ENCODE peak calls at places on chromosomes 1 and 21, in seven cellular contexts. C is GM06990, R is transverse colon, S is lower leg skin, K is cardiac fibroblast, P is HFF-Myc, I is foreskin fibroblast. U is an unnamed sample.

GRCh38 chr1:167052389-167052788 is 37.8 kb downstream of the GPA33 start:
- DNase-seq in I (peak), R (no peak), P (no peak), C (no peak), K (no peak), S (no peak), U (no peak)

GRCh38 chr1:44592208-44593145 is 81.8 kb downstream of the TMEM53 start:
- DNase-seq in C (no peak), P (no peak), S (no peak), K (no peak), I (no peak), R (no peak), U (no peak)

GRCh38 chr1:41045740-41046139 is 24.2 kb upstream of the SLFNL1 start:
- DNase-seq in R (peak), I (peak), C (no peak), S (peak), P (no peak), K (peak), U (no peak)

GRCh38 chr1:86942743-86943142 is 28.3 kb downstream of the HS2ST1 start:
- DNase-seq in C (no peak), P (no peak), R (no peak), K (no peak), I (no peak), S (no peak), U (no peak)

GRCh38 chr1:240816472-240816871 is 204.5 kb upstream of the GREM2 start:
- DNase-seq in R (no peak), S (no peak), K (no peak), C (no peak), P (no peak), I (no peak), U (no peak)

GRCh38 chr21:33644383-33645074 is 2.2 kb downstream of the ITSN1 start:
- DNase-seq in P (no peak), C (no peak), I (peak), R (no peak), K (peak), S (no peak), U (no peak)

GRCh38 chr1:223712856-223713494 is 636 bp downstream of the CAPN2 start:
- DNase-seq in I (peak), S (no peak), P (no peak), C (no peak), K (no peak), R (peak), U (no peak)

GRCh38 chr1:8020032-8020431 is 6.1 kb downstream of the ERRFI1 start:
- DNase-seq in C (no peak), P (no peak), S (no peak), K (peak), R (no peak), I (peak), U (no peak)

GRCh38 chr1:54502342-54502741 is 45.7 kb upstream of the ACOT11 start:
- DNase-seq in S (no peak), K (no peak), R (no peak), P (no peak), C (no peak), I (no peak), U (no peak)

GRCh38 chr1:25701030-25701785 is 84.6 kb downstream of the MAN1C1 start:
- DNase-seq in C (no peak), S (no peak), R (no peak), P (no peak), I (no peak), K (no peak), U (no peak)

GRCh38 chr1:234018816-234019215 is 114.3 kb downstream of the SLC35F3 start:
- DNase-seq in R (no peak), C (no peak), S (no peak), K (no peak), I (no peak), P (no peak), U (no peak)

GRCh38 chr1:26234644-26235384 is 814 bp downstream of the CEP85 start:
- DNase-seq in S (no peak), K (peak), I (peak), C (no peak), R (peak), P (no peak), U (no peak)

GRCh38 chr1:18315449-18315848 is 165.3 kb upstream of the KLHDC7A start:
- DNase-seq in P (no peak), I (no peak), K (no peak), S (no peak), C (no peak), R (no peak), U (no peak)

GRCh38 chr1:79059361-79059760 is 52.8 kb upstream of the ADGRL4 start:
- DNase-seq in R (no peak), C (no peak), P (no peak), K (peak), S (no peak), I (peak), U (no peak)

GRCh38 chr1:6157528-6158174 is 22.5 kb downstream of the CHD5 start:
- DNase-seq in I (peak), R (peak), P (no peak), K (peak), C (no peak), S (peak), U (peak)

GRCh38 chr1:78176448-78176847 is 130.7 kb downstream of the GIPC2 start:
- DNase-seq in C (no peak), P (peak), K (peak), S (peak), I (peak), R (peak), U (peak)

GRCh38 chr1:16120940-16121410 is 34.9 kb downstream of the EPHA2 start:
- DNase-seq in C (no peak), I (no peak), P (no peak), R (no peak), K (no peak), S (no peak), U (no peak)

GRCh38 chr1:153774036-153774435 is 1.2 kb upstream of the SLC27A3 start:
- DNase-seq in P (no peak), K (no peak), C (no peak), S (no peak), I (no peak), R (no peak), U (no peak)

GRCh38 chr1:109636201-109636952 is 16.7 kb downstream of the AMPD2 start:
- DNase-seq in I (peak), R (peak), S (peak), P (no peak), K (peak), C (no peak), U (no peak)

GRCh38 chr1:2204384-2205190 is 10.0 kb upstream of the FAAP20 start:
- DNase-seq in P (no peak), R (peak), I (peak), K (peak), S (peak), C (peak), U (no peak)

GRCh38 chr1:35377553-35377952 is 109.0 kb downstream of the ZMYM4 start:
- DNase-seq in K (peak), R (no peak), C (no peak), S (no peak), I (peak), P (no peak), U (no peak)

GRCh38 chr1:224623743-224624333 is 7.7 kb downstream of the CNIH3 start:
- DNase-seq in P (peak), R (peak), I (peak), C (no peak), S (no peak), K (peak), U (no peak)

GRCh38 chr1:74505889-74506288 is 6.5 kb downstream of the LRRC53 start:
- DNase-seq in S (no peak), K (no peak), R (no peak), C (no peak), I (no peak), P (no peak), U (no peak)

GRCh38 chr1:54342306-54342705 is 63.9 kb downstream of the SSBP3 start:
- DNase-seq in C (no peak), K (no peak), I (no peak), P (no peak), R (peak), S (no peak), U (no peak)

GRCh38 chr1:206457408-206457807 is 12.9 kb upstream of the IKBKE start:
- DNase-seq in C (no peak), I (no peak), P (no peak), S (no peak), K (no peak), R (no peak), U (no peak)

GRCh38 chr21:45624356-45624854 is 19.1 kb upstream of the PCBP3 start:
- DNase-seq in P (no peak), K (no peak), I (no peak), C (no peak), S (no peak), R (no peak), U (no peak)

GRCh38 chr1:116288201-116288598 is 84.8 kb upstream of the ATP1A1 start:
- DNase-seq in C (peak), K (no peak), S (no peak), P (no peak), R (no peak), I (no peak), U (no peak)

GRCh38 chr1:199687321-199687720 is 340.2 kb upstream of the NR5A2 start:
- DNase-seq in K (peak), C (no peak), P (no peak), R (no peak), I (peak), S (no peak), U (no peak)

GRCh38 chr1:36351222-36351977 is 28.0 kb upstream of the EVA1B start:
- DNase-seq in I (peak), S (no peak), R (no peak), P (peak), K (peak), C (no peak), U (no peak)

GRCh38 chr21:44931137-44931500 is 8.7 kb upstream of the SLX9 start:
- DNase-seq in S (no peak), P (no peak), K (peak), R (peak), I (peak), C (peak), U (no peak)

GRCh38 chr1:200372095-200372884 is 37.5 kb downstream of the ZNF281 start:
- DNase-seq in R (no peak), C (no peak), S (no peak), I (peak), P (no peak), K (peak), U (peak)

GRCh38 chr1:76379506-76379905 is 305.0 kb downstream of the ST6GALNAC3 start:
- DNase-seq in S (peak), C (no peak), K (no peak), I (no peak), P (no peak), R (no peak), U (no peak)

GRCh38 chr1:29271724-29272123 is 35.4 kb downstream of the PTPRU start:
- DNase-seq in P (no peak), C (no peak), I (peak), R (peak), S (no peak), K (peak), U (no peak)

GRCh38 chr1:115710859-115711624 is 57.5 kb downstream of the CASQ2 start:
- DNase-seq in R (no peak), K (no peak), C (no peak), P (no peak), S (no peak), I (no peak), U (no peak)

GRCh38 chr1:98057236-98057635 is 136.4 kb upstream of the DPYD start:
- DNase-seq in I (no peak), K (no peak), R (no peak), S (no peak), C (no peak), P (no peak), U (no peak)

GRCh38 chr21:35345954-35346353 is 296.9 kb upstream of the RUNX1 start:
- DNase-seq in K (no peak), C (no peak), P (no peak), R (no peak), I (peak), S (no peak), U (no peak)

GRCh38 chr21:33197546-33197945 is 32.2 kb upstream of the IFNAR2 start:
- DNase-seq in S (no peak), I (no peak), P (no peak), C (no peak), K (no peak), R (no peak), U (no peak)

GRCh38 chr1:172653015-172653709 is 5.7 kb upstream of the FASLG start:
- DNase-seq in K (peak), R (no peak), P (no peak), S (no peak), I (no peak), C (no peak), U (no peak)

GRCh38 chr1:226650236-226650841 is 88.7 kb downstream of the ITPKB start:
- DNase-seq in S (no peak), P (no peak), I (no peak), C (no peak), K (no peak), R (no peak), U (no peak)

GRCh38 chr1:112518186-112518585 is 9.4 kb downstream of the WNT2B start:
- DNase-seq in K (no peak), R (no peak), I (no peak), C (no peak), S (no peak), P (no peak), U (no peak)

GRCh38 chr1:112520166-112520565 is 11.4 kb downstream of the WNT2B start:
- DNase-seq in I (no peak), R (no peak), S (no peak), K (no peak), P (no peak), C (no peak), U (no peak)

GRCh38 chr1:112524986-112525385 is 16.2 kb downstream of the WNT2B start:
- DNase-seq in S (no peak), K (no peak), I (no peak), P (no peak), R (no peak), C (no peak), U (no peak)

GRCh38 chr1:112524251-112524650 is 15.5 kb downstream of the WNT2B start:
- DNase-seq in K (peak), C (no peak), R (no peak), P (no peak), S (no peak), I (peak), U (no peak)

DNA sequence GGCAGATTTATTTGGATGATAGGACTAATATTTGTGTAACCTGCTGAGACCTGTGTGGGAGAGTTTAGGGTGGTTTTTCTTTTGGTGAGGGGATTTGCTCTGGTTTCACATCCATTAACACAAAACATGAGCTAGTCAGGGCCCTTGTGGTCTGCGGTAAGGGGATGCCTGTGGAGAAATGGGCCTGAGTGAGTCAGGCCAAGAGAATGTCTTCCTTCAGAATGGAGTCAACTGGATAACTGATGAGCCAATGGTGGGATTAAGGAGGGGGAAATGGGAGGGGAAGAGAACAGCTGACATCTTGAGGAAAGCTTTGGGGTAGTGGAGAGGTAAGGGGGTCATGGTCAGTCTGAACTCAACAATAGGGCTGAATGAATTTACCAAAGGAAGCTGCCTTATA is 13.9 kb downstream of the WNT2B start:
- DNase-seq in S (no peak), P (peak), R (no peak), K (peak), C (no peak), I (peak), U (no peak)
- H3K4me3 ChIP-seq in S (no peak), P (no peak), R (no peak), K (no peak), C (no peak), I (no peak), U (no peak)

GRCh38 chr1:118247593-118247992 is 62.6 kb upstream of the SPAG17 start:
- DNase-seq in K (no peak), I (peak), R (no peak), P (peak), C (no peak), S (no peak), U (no peak)
- TF ChIP-seq CTCF in K (peak), I (peak), R (no peak), P (peak), C (peak), S (no peak), U (peak)

GRCh38 chr1:31551206-31551605 is 25.1 kb upstream of the TINAGL1 start:
- DNase-seq in K (no peak), C (no peak), P (no peak), I (no peak), R (no peak), S (no peak), U (no peak)

GRCh38 chr1:31548899-31549806 is 27.2 kb upstream of the TINAGL1 start:
- DNase-seq in S (peak), C (peak), P (peak), K (peak), R (peak), I (peak), U (no peak)

GRCh38 chr1:31548518-31548898 is 27.8 kb upstream of the TINAGL1 start:
- DNase-seq in R (peak), C (no peak), I (no peak), P (no peak), S (no peak), K (no peak), U (no peak)

GRCh38 chr1:31552489-31552888 is 23.8 kb upstream of the TINAGL1 start:
- DNase-seq in K (no peak), S (no peak), R (no peak), C (no peak), I (no peak), P (no peak), U (no peak)

GRCh38 chr1:31549807-31550620 is 26.3 kb upstream of the TINAGL1 start:
- DNase-seq in K (peak), R (peak), S (no peak), C (peak), P (no peak), I (no peak), U (no peak)
- H3K4me3 ChIP-seq in K (no peak), R (no peak), S (no peak), C (no peak), P (no peak), I (peak), U (no peak)

DNA sequence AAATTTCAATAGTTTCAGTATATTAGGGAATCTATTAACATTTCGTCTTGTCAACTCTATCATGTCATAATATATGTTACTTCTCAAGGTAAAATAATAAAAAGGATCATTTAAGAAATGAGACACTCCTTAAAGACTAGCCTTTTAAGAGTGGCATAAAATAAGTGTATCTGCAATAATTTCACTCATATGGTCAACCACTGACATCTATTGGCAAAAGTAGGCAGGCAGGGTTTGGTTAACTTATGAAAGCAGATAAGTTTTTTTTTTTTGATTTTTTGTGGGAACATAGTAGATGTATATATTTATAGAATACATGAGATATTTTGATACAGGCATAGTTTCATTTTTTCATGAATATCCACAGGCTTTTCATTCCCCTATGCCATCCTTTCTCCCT is 5.5 kb upstream of the RGS21 start:
- DNase-seq in R (no peak), S (no peak), P (peak), K (peak), I (peak), C (no peak), U (no peak)
- TF ChIP-seq CTCF in R (no peak), S (no peak), P (peak), K (peak), I (peak), C (peak), U (peak)

GRCh38 chr1:159928491-159929050 is 3.3 kb upstream of the TAGLN2 start:
- DNase-seq in R (no peak), S (no peak), I (no peak), K (no peak), C (no peak), P (no peak), U (no peak)
- H3K4me3 ChIP-seq in R (no peak), S (no peak), I (no peak), K (no peak), C (no peak), P (no peak), U (no peak)

DNA sequence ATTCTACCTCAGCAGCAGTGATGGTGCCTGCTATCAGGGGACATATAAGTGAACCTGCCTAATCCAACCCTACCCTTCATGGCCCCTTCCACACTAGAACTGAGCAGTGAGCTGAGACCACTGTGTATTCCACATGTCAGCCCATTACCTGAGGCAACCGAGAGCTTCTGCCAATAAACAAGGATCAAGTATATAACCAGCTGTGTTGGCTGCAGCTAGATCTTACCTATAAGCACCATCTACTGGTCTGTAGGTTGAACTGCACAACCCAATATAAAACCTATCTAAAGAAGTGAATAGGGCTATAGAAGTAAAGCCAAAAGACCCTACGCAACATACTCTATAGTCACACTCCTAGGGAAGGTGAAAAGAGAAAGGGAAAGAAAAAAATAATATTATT is 376.9 kb downstream of the HHIPL2 start:
- DNase-seq in R (no peak), S (no peak), I (peak), P (no peak), C (no peak), K (peak), U (no peak)
- TF ChIP-seq CTCF in R (peak), S (no peak), I (peak), P (peak), C (peak), K (peak), U (peak)

GRCh38 chr1:203200059-203200553 is 13.6 kb upstream of the CHI3L1 start:
- DNase-seq in C (no peak), R (no peak), S (no peak), K (peak), P (no peak), I (peak), U (no peak)

GRCh38 chr1:203202431-203203245 is 16.1 kb upstream of the CHI3L1 start:
- DNase-seq in R (peak), S (peak), C (no peak), I (peak), P (peak), K (peak), U (no peak)

GRCh38 chr1:203201516-203202205 is 15.2 kb upstream of the CHI3L1 start:
- DNase-seq in S (no peak), R (no peak), I (no peak), C (no peak), K (no peak), P (no peak), U (no peak)

GRCh38 chr1:203199481-203200058 is 13.1 kb upstream of the CHI3L1 start:
- DNase-seq in I (peak), R (no peak), K (no peak), P (no peak), C (no peak), S (no peak), U (no peak)

DNA sequence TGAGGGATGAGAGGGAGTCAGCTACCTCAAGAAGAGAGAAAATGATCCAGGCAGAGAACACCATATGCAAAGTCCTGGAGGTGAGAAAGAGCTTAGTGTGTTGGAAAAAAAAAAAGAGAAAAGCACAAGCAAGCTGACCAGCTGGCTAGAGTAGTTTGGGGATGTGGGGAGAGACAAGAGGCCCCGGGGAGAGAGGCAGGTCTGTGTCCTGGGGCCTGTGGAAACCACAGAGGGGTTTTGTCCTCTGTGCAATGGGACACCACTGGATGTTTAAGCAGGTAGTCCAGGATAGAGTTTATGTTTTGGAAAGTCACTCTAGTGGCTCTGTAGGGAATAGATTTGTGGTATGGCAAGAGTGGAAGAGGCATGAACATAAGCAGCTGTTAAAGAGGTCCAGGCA is 14.4 kb upstream of the CHI3L1 start:
- DNase-seq in C (no peak), R (no peak), S (no peak), I (no peak), K (no peak), P (no peak), U (no peak)
- H3K4me3 ChIP-seq in C (no peak), R (no peak), S (no peak), I (no peak), K (no peak), P (no peak), U (no peak)

GRCh38 chr21:26909972-26910371 is 56.9 kb downstream of the ADAMTS5 start:
- DNase-seq in S (no peak), I (peak), K (peak), R (no peak), C (no peak), P (no peak), U (no peak)
- TF ChIP-seq CTCF in S (no peak), I (no peak), K (peak), R (no peak), C (no peak), P (peak), U (peak)